ENCODE peak calls at places on chromosome 12, in five cellular contexts. C is mucosa of gallbladder, V is HS-5, X is GM04504, P is epithelial cell of prostate. Y is an unnamed sample.
A peak's percentile ranks its signal among the peaks of the same experiment; 100 is the strongest.

GRCh38 chr12:97751704-97752103 is 289.1 kb downstream of the RMST start:
- DNase-seq in X (no peak), V (no peak), C (no peak), P (peak; percentile 43), Y (no peak)

GRCh38 chr12:20120296-20120695 is 248.0 kb upstream of the PDE3A start:
- DNase-seq in P (no peak), X (no peak), V (no peak), C (no peak), Y (no peak)

GRCh38 chr12:77590306-77590705 is 240.4 kb upstream of the NAV3 start:
- DNase-seq in C (no peak), V (no peak), X (no peak), P (no peak), Y (no peak)

GRCh38 chr12:95168746-95169145 is 48.5 kb downstream of the FGD6 start:
- DNase-seq in V (no peak), X (no peak), P (no peak), C (no peak), Y (no peak)

GRCh38 chr12:54304187-54304810 is 3.5 kb upstream of the NFE2 start:
- DNase-seq in X (peak; percentile 35), C (peak; percentile 75), P (peak; percentile 27), V (no peak), Y (no peak)

GRCh38 chr12:32106153-32106516 is 512 bp upstream of the BICD1 start:
- DNase-seq in C (no peak), V (no peak), X (no peak), P (no peak), Y (no peak)

GRCh38 chr12:128190614-128191013 is 76.4 kb upstream of the TMEM132C start:
- DNase-seq in V (no peak), C (no peak), P (no peak), X (no peak), Y (no peak)

GRCh38 chr12:106141452-106141851 is 2.7 kb upstream of the NUAK1 start:
- DNase-seq in C (no peak), V (no peak), P (no peak), X (no peak), Y (no peak)

GRCh38 chr12:6154730-6155459 is 30.4 kb upstream of the VWF start:
- DNase-seq in P (no peak), C (peak; percentile 57), V (no peak), X (no peak), Y (no peak)